ENCODE peak calls at places on chromosomes 2 and 18, in eight cellular contexts. O, W, J, Q, M, A, N and V are unnamed samples.

GRCh38 chr18:22098563-22098989 is 70.8 kb upstream of the GATA6 start:
- DNase-seq in O (no peak), W (no peak), J (no peak), Q (no peak), M (peak; percentile 15), A (peak; percentile 36), N (no peak), V (no peak)

GRCh38 chr2:224242543-224242942 is 159.4 kb downstream of the FAM124B start:
- DNase-seq in O (no peak), W (no peak), J (no peak), Q (no peak), M (peak; percentile 15), A (no peak), N (no peak), V (no peak)

GRCh38 chr2:99389371-99389770 is 52.2 kb downstream of the EIF5B start:
- DNase-seq in O (no peak), W (no peak), J (no peak), Q (no peak), M (peak; percentile 74), A (peak; percentile 75), N (no peak), V (no peak)

GRCh38 chr18:28476302-28476701 is 299.4 kb upstream of the CDH2 start:
- DNase-seq in O (no peak), W (no peak), J (no peak), Q (no peak), M (no peak), A (no peak), N (no peak), V (no peak)

GRCh38 chr18:38450876-38451275 is 885.3 kb upstream of the CELF4 start:
- DNase-seq in O (no peak), W (no peak), J (no peak), Q (no peak), M (no peak), A (peak; percentile 4), N (no peak), V (no peak)

GRCh38 chr2:36530983-36531354 is 67.0 kb downstream of the FEZ2 start:
- DNase-seq in O (no peak), W (no peak), J (no peak), Q (no peak), M (peak; percentile 77), A (peak; percentile 36), N (no peak), V (no peak)

GRCh38 chr2:55827855-55828254 is 95.7 kb downstream of the EFEMP1 start:
- DNase-seq in O (no peak), W (no peak), J (no peak), Q (no peak), M (peak; percentile 37), A (no peak), N (peak; percentile 49), V (no peak)

GRCh38 chr18:22314001-22314400 is 103.7 kb downstream of the CTAGE1 start:
- DNase-seq in O (no peak), W (no peak), J (no peak), Q (no peak), M (peak; percentile 89), A (peak; percentile 75), N (no peak), V (no peak)

GRCh38 chr2:229488232-229488631 is 217.1 kb upstream of the PID1 start:
- DNase-seq in O (no peak), W (no peak), J (no peak), Q (no peak), M (no peak), A (no peak), N (no peak), V (no peak)

GRCh38 chr2:46296216-46296839 is 879 bp upstream of the EPAS1 start:
- DNase-seq in O (no peak), W (no peak), J (peak; percentile 45), Q (no peak), M (no peak), A (no peak), N (peak; percentile 11), V (no peak)

GRCh38 chr18:79754831-79755351 is 42.8 kb upstream of the KCNG2 start:
- DNase-seq in O (no peak), W (no peak), J (no peak), Q (no peak), M (no peak), A (no peak), N (no peak), V (no peak)

GRCh38 chr2:27095745-27096651 is 9.4 kb downstream of the KHK start:
- DNase-seq in O (peak; percentile 72), W (peak; percentile 45), J (peak; percentile 80), Q (no peak), M (peak; percentile 80), A (peak; percentile 42), N (peak; percentile 23), V (peak; percentile 15)

GRCh38 chr2:118670868-118671267 is 176.6 kb downstream of the EN1 start:
- DNase-seq in O (no peak), W (no peak), J (no peak), Q (no peak), M (peak; percentile 73), A (peak; percentile 88), N (no peak), V (no peak)

GRCh38 chr2:150733219-150733618 is 245.8 kb upstream of the RND3 start:
- DNase-seq in O (no peak), W (no peak), J (no peak), Q (no peak), M (no peak), A (no peak), N (no peak), V (no peak)

GRCh38 chr18:45589559-45590041 is 25.7 kb upstream of the SLC14A2 start:
- DNase-seq in O (no peak), W (no peak), J (peak; percentile 24), Q (no peak), M (peak; percentile 87), A (peak; percentile 93), N (peak; percentile 82), V (no peak)
- H2AFZ ChIP-seq in O (no peak overlapping the region), W (no peak overlapping the region), J (peak overlapping the region; percentile 60), Q (no peak overlapping the region), M (no peak overlapping the region), A (no peak overlapping the region), N (no peak overlapping the region), V (no peak overlapping the region)

GRCh38 chr2:64850641-64851040 is 138.6 kb upstream of the SLC1A4 start:
- DNase-seq in O (no peak), W (no peak), J (no peak), Q (no peak), M (no peak), A (no peak), N (no peak), V (no peak)

GRCh38 chr2:64854773-64855237 is 134.4 kb upstream of the SLC1A4 start:
- DNase-seq in O (peak; percentile 31), W (no peak), J (no peak), Q (no peak), M (peak; percentile 81), A (peak; percentile 35), N (no peak), V (no peak)

GRCh38 chr2:64852771-64853241 is 136.4 kb upstream of the SLC1A4 start:
- DNase-seq in O (no peak), W (no peak), J (no peak), Q (no peak), M (no peak), A (no peak), N (no peak), V (no peak)

GRCh38 chr2:64857581-64858471 is 131.4 kb upstream of the SLC1A4 start:
- DNase-seq in O (no peak), W (no peak), J (peak; percentile 39), Q (no peak), M (peak; percentile 92), A (peak; percentile 85), N (no peak), V (no peak)

DNA sequence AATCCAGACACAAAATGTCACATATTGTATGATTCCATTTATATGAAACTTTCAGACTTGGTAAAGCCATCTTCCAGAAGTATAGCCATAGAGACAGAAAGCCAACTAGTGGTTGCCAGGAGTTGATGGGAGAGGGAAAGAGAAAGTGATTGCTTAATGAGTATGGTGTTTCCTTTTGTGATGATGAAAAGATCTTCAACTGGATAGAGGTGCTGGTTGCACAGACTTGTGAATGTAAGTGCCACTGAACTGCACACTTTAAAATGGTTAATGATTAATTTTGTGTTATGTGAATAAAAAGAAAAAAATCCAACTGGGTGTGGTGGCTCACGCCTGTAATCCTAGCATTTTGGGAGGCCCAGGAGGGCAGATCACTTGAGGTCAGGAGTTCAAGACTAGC is 135.3 kb upstream of the SLC1A4 start:
- DNase-seq in O (no peak), W (no peak), J (no peak), Q (no peak), M (no peak), A (no peak), N (no peak), V (no peak)
- H2AFZ ChIP-seq in O (peak overlapping the region; percentile 93), W (no peak overlapping the region), J (no peak overlapping the region), Q (no peak overlapping the region), M (no peak overlapping the region), A (no peak overlapping the region), N (no peak overlapping the region), V (no peak overlapping the region)

GRCh38 chr2:142796161-142796560 is 81.3 kb upstream of the KYNU start:
- DNase-seq in O (no peak), W (no peak), J (no peak), Q (no peak), M (no peak), A (no peak), N (no peak), V (no peak)
- H2AFZ ChIP-seq in O (no peak overlapping the region), W (no peak overlapping the region), J (no peak overlapping the region), Q (no peak overlapping the region), M (no peak overlapping the region), A (no peak overlapping the region), N (no peak overlapping the region), V (no peak overlapping the region)

GRCh38 chr2:95301186-95301585 is 4.0 kb downstream of the KCNIP3 start:
- DNase-seq in O (no peak), W (no peak), J (no peak), Q (no peak), M (peak; percentile 28), A (no peak), N (no peak), V (no peak)

GRCh38 chr2:95305341-95306058 is 8.4 kb downstream of the KCNIP3 start:
- DNase-seq in O (no peak), W (no peak), J (no peak), Q (no peak), M (peak; percentile 29), A (peak; percentile 56), N (peak; percentile 80), V (no peak)

GRCh38 chr2:95300391-95300938 is 3.3 kb downstream of the KCNIP3 start:
- DNase-seq in O (no peak), W (peak; percentile 74), J (no peak), Q (no peak), M (no peak), A (no peak), N (no peak), V (peak; percentile 71)

GRCh38 chr2:95301876-95302641 is 4.9 kb downstream of the KCNIP3 start:
- DNase-seq in O (no peak), W (no peak), J (no peak), Q (no peak), M (no peak), A (no peak), N (no peak), V (no peak)

DNA sequence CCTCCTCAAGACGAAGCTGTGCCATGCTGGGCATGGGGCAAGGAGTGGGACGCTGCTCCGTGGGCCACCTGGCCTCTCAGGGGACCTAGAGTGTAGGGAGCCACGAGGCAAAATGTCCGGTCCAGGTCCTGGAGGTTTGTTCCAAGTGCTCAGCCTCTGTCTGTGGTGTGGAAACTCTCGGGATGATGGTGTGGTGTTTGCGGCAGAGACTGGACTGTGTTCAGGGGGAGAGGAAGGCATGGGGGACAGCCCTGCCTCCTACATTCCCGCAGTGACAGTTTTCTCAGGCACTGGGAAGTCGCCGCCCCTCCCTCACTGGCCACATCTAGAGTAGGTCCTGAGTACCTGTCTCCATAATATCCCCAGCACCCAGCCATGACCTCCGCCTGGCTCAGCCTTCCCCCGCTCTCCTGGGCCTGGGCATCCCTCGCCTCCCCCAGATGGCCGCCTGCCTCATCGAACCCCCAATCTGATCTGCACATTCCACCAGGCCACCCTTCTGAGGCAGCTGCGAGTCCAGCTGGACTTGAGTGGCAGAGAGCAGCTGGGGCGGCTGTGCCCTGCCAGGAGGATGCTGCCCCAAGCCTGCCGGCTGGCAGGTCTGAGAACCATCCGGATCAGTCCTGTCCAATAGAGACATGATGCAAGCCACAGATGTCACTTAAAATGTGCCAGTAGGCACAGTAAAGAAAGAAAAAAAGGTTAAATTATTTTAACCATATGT is 6.2 kb downstream of the KCNIP3 start:
- DNase-seq in O (no peak), W (no peak), J (no peak), Q (no peak), M (no peak), A (no peak), N (no peak), V (no peak)
- H2AFZ ChIP-seq in O (no peak overlapping the region), W (no peak overlapping the region), J (no peak overlapping the region), Q (no peak overlapping the region), M (no peak overlapping the region), A (no peak overlapping the region), N (no peak overlapping the region), V (no peak overlapping the region)